ENCODE peak calls at places on chromosome 13, in nine cellular contexts. J is omental fat pad, R is activated B cell treated with CpG ODN at 0.5 μM for 24 hours, L is mesothelial cell of epicardium, K is thoracic aorta, I is stomach, Q is tibial artery, E is AG10803, S is kidney. N is an unnamed sample.

GRCh38 chr13:34153428-34154180 is 335.7 kb downstream of the RFC3 start:
- DNase-seq in L (no peak), I (peak; percentile 35), J (no peak), E (no peak), Q (no peak), K (no peak), S (no peak), R (no peak), N (no peak)

GRCh38 chr13:93227280-93227905 is 786 bp downstream of the GPC6 start:
- DNase-seq in L (no peak), J (no peak), S (no peak), Q (peak; percentile 70), E (peak; percentile 54), K (no peak), I (no peak), R (no peak), N (peak; percentile 23)

GRCh38 chr13:48580185-48580803 is 47.4 kb upstream of the RCBTB2 start:
- DNase-seq in J (peak; percentile 95), R (no peak), I (peak; percentile 85), K (peak; percentile 45), S (no peak), E (peak; percentile 60), L (peak; percentile 31), Q (peak; percentile 79), N (no peak)

GRCh38 chr13:50127017-50127725 is 111.9 kb downstream of the KCNRG start:
- DNase-seq in Q (peak; percentile 75), J (no peak), R (peak; percentile 38), L (peak; percentile 33), S (peak; percentile 86), K (no peak), E (peak; percentile 25), I (peak; percentile 50), N (no peak)

GRCh38 chr13:39960206-39960605 is 304.7 kb downstream of the COG6 start:
- DNase-seq in K (no peak), E (no peak), I (no peak), J (no peak), Q (no peak), L (no peak), S (no peak), R (no peak), N (no peak)

GRCh38 chr13:23081246-23081645 is 99.5 kb upstream of the SGCG start:
- DNase-seq in R (no peak), I (no peak), S (no peak), J (no peak), L (no peak), K (no peak), E (peak; percentile 29), Q (no peak), N (no peak)

GRCh38 chr13:35714588-35714987 is 238.1 kb upstream of the MAB21L1 start:
- DNase-seq in I (no peak), R (no peak), K (no peak), Q (no peak), E (no peak), J (no peak), L (no peak), S (no peak), N (no peak)

GRCh38 chr13:46149272-46150133 is 32.5 kb downstream of the LCP1 start:
- DNase-seq in J (no peak), Q (no peak), I (no peak), L (no peak), S (no peak), K (no peak), R (no peak), E (peak; percentile 6), N (no peak)

GRCh38 chr13:28185256-28185655 is 46.9 kb downstream of the PAN3 start:
- DNase-seq in E (no peak), K (no peak), L (no peak), J (no peak), Q (no peak), R (no peak), I (no peak), S (no peak), N (no peak)

GRCh38 chr13:39401756-39402155 is 201.2 kb downstream of the LHFPL6 start:
- DNase-seq in I (no peak), R (no peak), K (no peak), L (no peak), E (no peak), J (no peak), Q (no peak), S (no peak), N (no peak)

GRCh38 chr13:110347535-110348308 is 40.6 kb downstream of the COL4A2 start:
- DNase-seq in S (no peak), Q (peak; percentile 92), K (peak; percentile 72), I (no peak), E (peak; percentile 95), R (no peak), L (no peak), J (no peak), N (no peak)

GRCh38 chr13:25252229-25252628 is 35.1 kb downstream of the MTMR6 start:
- DNase-seq in R (no peak), J (no peak), S (no peak), K (no peak), E (no peak), I (no peak), L (no peak), Q (no peak), N (no peak)

GRCh38 chr13:55410398-55411330 is 1730.1 kb upstream of the PRR20A start:
- DNase-seq in S (no peak), Q (peak; percentile 19), R (no peak), J (no peak), L (no peak), E (no peak), I (no peak), K (no peak), N (no peak)

GRCh38 chr13:46660859-46661258 is 107.9 kb downstream of the LRCH1 start:
- DNase-seq in I (no peak), K (no peak), R (no peak), J (no peak), Q (no peak), E (no peak), S (no peak), L (no peak), N (no peak)

GRCh38 chr13:21034602-21035190 is 26.7 kb downstream of the LATS2 start:
- DNase-seq in L (no peak), Q (no peak), R (no peak), I (no peak), K (no peak), E (no peak), J (no peak), S (no peak), N (no peak)
- TF ChIP-seq CTCF in L (no peak), Q (peak; percentile 33), R (no peak), I (no peak), K (no peak), E (no peak), J (no peak), S (peak; percentile 16), N (no peak)

GRCh38 chr13:80337706-80338105 is 3.2 kb downstream of the SPRY2 start:
- DNase-seq in E (no peak), S (no peak), I (no peak), Q (no peak), K (no peak), J (no peak), R (no peak), L (no peak), N (no peak)

GRCh38 chr13:80338781-80339577 is 1.9 kb downstream of the SPRY2 start:
- DNase-seq in R (peak; percentile 24), E (peak; percentile 86), J (peak; percentile 57), I (peak; percentile 61), L (peak; percentile 34), K (peak; percentile 63), S (peak; percentile 95), Q (peak; percentile 91), N (no peak)

GRCh38 chr13:80337011-80337688 is 3.8 kb downstream of the SPRY2 start:
- DNase-seq in L (no peak), R (no peak), J (no peak), S (no peak), Q (no peak), K (no peak), E (no peak), I (no peak), N (no peak)

GRCh38 chr13:80336335-80336734 is 4.6 kb downstream of the SPRY2 start:
- DNase-seq in L (no peak), E (peak; percentile 56), J (no peak), S (no peak), Q (no peak), K (no peak), I (no peak), R (no peak), N (no peak)

GRCh38 chr13:80334582-80335260 is 6.2 kb downstream of the SPRY2 start:
- DNase-seq in L (no peak), I (no peak), J (no peak), Q (no peak), E (no peak), K (no peak), R (no peak), S (no peak), N (no peak)
- TF ChIP-seq CTCF in L (no peak), I (no peak), J (no peak), Q (no peak), E (peak; percentile 11), K (no peak), R (no peak), S (no peak), N (no peak)

DNA sequence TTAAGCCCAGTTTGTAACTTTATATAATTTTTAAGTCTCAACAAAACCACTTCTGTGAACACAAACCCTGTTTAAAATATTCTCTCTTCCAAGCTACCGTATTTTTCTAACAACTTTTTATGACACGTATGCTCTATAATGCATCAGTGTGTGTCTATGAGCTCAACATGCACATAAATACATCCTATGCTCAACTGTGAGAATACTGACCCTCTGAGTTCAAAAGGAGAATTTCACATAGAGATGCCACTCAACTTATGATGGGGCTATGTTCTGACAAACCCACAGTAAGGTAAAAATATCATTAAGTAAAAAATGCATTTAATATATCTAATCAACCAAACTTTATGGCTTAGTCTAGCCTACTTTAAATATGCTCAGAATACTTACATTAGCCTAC is 1139.7 kb upstream of the SPRY2 start:
- DNase-seq in L (no peak), I (no peak), K (no peak), S (no peak), J (no peak), E (no peak), R (no peak), Q (no peak), N (no peak)
- TF ChIP-seq CTCF in L (no peak), I (no peak), K (no peak), S (peak; percentile 40), J (no peak), E (no peak), R (no peak), Q (no peak), N (no peak)

GRCh38 chr13:97586941-97587340 is 153.0 kb downstream of the RAP2A start:
- DNase-seq in Q (no peak), S (no peak), R (no peak), I (no peak), L (no peak), K (no peak), E (no peak), J (no peak), N (no peak)

GRCh38 chr13:97583884-97584497 is 150.0 kb downstream of the RAP2A start:
- DNase-seq in K (no peak), J (no peak), S (no peak), I (no peak), R (no peak), E (no peak), L (no peak), Q (no peak), N (no peak)

DNA sequence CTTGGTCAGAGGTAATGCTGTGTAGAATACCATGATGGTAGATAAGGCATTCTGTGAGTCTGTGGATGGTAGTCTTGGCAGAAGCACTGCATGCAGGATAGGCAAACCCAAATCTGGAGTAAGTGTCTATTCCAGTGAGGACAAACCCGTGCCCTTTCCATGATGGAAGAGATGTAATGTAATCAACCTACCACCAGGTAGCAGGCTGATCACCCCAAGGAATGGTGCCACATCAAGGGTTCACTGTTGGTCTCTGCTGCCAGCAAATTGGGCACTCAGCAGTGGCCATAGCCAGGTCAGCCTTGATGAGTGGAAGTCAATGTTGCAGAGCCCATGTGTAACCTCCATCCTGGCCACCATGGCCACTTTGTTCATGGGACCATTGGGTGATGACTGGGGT is 155.0 kb downstream of the RAP2A start:
- DNase-seq in Q (no peak), R (no peak), J (no peak), I (no peak), S (no peak), K (no peak), L (no peak), E (no peak), N (no peak)
- TF ChIP-seq CTCF in Q (no peak), R (no peak), J (no peak), I (no peak), S (no peak), K (no peak), L (no peak), E (no peak), N (no peak)